ENCODE peak calls at places on chromosomes 1 and 21, in seven cellular contexts. Z, A, Q, D, C, X and G are unnamed samples.

GRCh38 chr21:38831526-38832467 is 26.1 kb downstream of the ETS2 start:
- DNase-seq in D (peak), A (peak), X (no peak), C (peak), Q (no peak), Z (peak), G (peak)

GRCh38 chr1:30038134-30039025 is 685.0 kb downstream of the MATN1 start:
- DNase-seq in C (peak), D (no peak), Z (no peak), X (no peak), Q (no peak), A (no peak), G (no peak)

GRCh38 chr1:235315735-235316134 is 12.2 kb downstream of the ARID4B start:
- DNase-seq in Q (no peak), D (no peak), X (no peak), C (no peak), A (no peak), Z (no peak), G (no peak)

GRCh38 chr1:55635856-55636255 is 420.7 kb upstream of the USP24 start:
- DNase-seq in D (no peak), X (no peak), Q (no peak), A (no peak), C (no peak), Z (peak), G (no peak)

GRCh38 chr1:88502814-88503339 is 181.2 kb upstream of the PKN2 start:
- DNase-seq in X (no peak), Q (no peak), D (no peak), A (no peak), Z (no peak), C (no peak), G (no peak)

GRCh38 chr1:3787347-3787710 is 9.0 kb downstream of the LRRC47 start:
- DNase-seq in C (peak), A (peak), Q (peak), D (no peak), X (no peak), Z (no peak), G (no peak)

GRCh38 chr1:2137257-2138121 is 57.1 kb downstream of the FAAP20 start:
- DNase-seq in D (no peak), X (no peak), Z (no peak), Q (no peak), C (peak), A (no peak), G (no peak)

GRCh38 chr1:246160905-246161304 is 346.2 kb downstream of the SMYD3 start:
- DNase-seq in X (no peak), D (no peak), Q (no peak), Z (no peak), C (no peak), A (no peak), G (no peak)

GRCh38 chr1:38690790-38691189 is 168.8 kb downstream of the RRAGC start:
- DNase-seq in X (no peak), D (no peak), A (no peak), Q (no peak), Z (no peak), C (no peak), G (no peak)

GRCh38 chr1:21641967-21642366 is 27.2 kb downstream of the RAP1GAP start:
- DNase-seq in C (no peak), Z (no peak), X (no peak), A (no peak), D (no peak), Q (no peak), G (no peak)

GRCh38 chr1:167968569-167968968 is 31.7 kb upstream of the MPC2 start:
- DNase-seq in X (no peak), A (no peak), Q (no peak), D (no peak), C (no peak), Z (no peak), G (no peak)

GRCh38 chr21:31879251-31879650 is 6.4 kb downstream of the HUNK start:
- DNase-seq in Z (no peak), A (no peak), X (no peak), Q (no peak), C (no peak), D (no peak), G (no peak)

GRCh38 chr1:8197493-8198282 is 120.2 kb upstream of the SLC45A1 start:
- DNase-seq in D (peak), X (no peak), Z (peak), A (no peak), Q (no peak), C (no peak), G (no peak)

GRCh38 chr1:27713139-27713725 is 12.5 kb upstream of the FAM76A start:
- DNase-seq in C (no peak), X (peak), D (no peak), A (no peak), Z (no peak), Q (no peak), G (no peak)

GRCh38 chr1:165524639-165525038 is 19.2 kb upstream of the LRRC52 start:
- DNase-seq in A (no peak), C (no peak), Q (no peak), D (no peak), Z (no peak), X (no peak), G (no peak)

GRCh38 chr1:26820784-26821269 is 5.7 kb upstream of the ZDHHC18 start:
- DNase-seq in X (no peak), Z (no peak), C (peak), Q (no peak), D (peak), A (peak), G (peak)

GRCh38 chr1:237470712-237471310 is 419.9 kb downstream of the ZP4 start:
- DNase-seq in D (no peak), Q (no peak), A (no peak), C (no peak), Z (no peak), X (peak), G (no peak)

GRCh38 chr1:47774986-47775834 is 222.0 kb downstream of the TRABD2B start:
- DNase-seq in X (no peak), Q (no peak), C (no peak), A (no peak), Z (no peak), D (no peak), G (no peak)

GRCh38 chr1:205013683-205014367 is 29.2 kb upstream of the CNTN2 start:
- DNase-seq in Q (no peak), X (peak), A (no peak), C (no peak), Z (peak), D (no peak), G (no peak)

GRCh38 chr1:67642694-67643093 is 42.3 kb upstream of the GADD45A start:
- DNase-seq in Z (peak), C (no peak), A (no peak), Q (no peak), D (no peak), X (no peak), G (no peak)

GRCh38 chr1:207813946-207814345 is 62.1 kb downstream of the CD46 start:
- DNase-seq in Q (peak), D (no peak), Z (no peak), C (no peak), X (no peak), A (no peak), G (no peak)

GRCh38 chr21:39952265-39952664 is 85.0 kb downstream of the PCP4 start:
- DNase-seq in Z (no peak), D (no peak), X (no peak), Q (no peak), A (no peak), C (no peak), G (no peak)

GRCh38 chr21:25732091-25732760 is 2.5 kb downstream of the ATP5PF start:
- DNase-seq in X (no peak), Q (no peak), C (no peak), D (no peak), Z (no peak), A (no peak), G (no peak)

GRCh38 chr21:46472246-46472645 is 13.6 kb downstream of the DIP2A start:
- DNase-seq in A (peak), Z (no peak), C (no peak), Q (no peak), D (no peak), X (no peak), G (no peak)

GRCh38 chr1:85998105-85998504 is 158.5 kb downstream of the COL24A1 start:
- DNase-seq in C (no peak), Z (no peak), D (no peak), Q (no peak), A (no peak), X (no peak), G (no peak)

GRCh38 chr1:19620786-19621185 is 23.3 kb upstream of the NBL1 start:
- DNase-seq in C (no peak), Q (no peak), D (no peak), X (no peak), A (no peak), Z (peak), G (no peak)

GRCh38 chr1:201709564-201710295 is 119.2 kb upstream of the IPO9 start:
- DNase-seq in D (peak), A (peak), Z (peak), X (peak), Q (peak), C (peak), G (peak)

GRCh38 chr1:228446849-228447248 is 30.2 kb upstream of the TRIM17 start:
- DNase-seq in D (no peak), Q (no peak), Z (no peak), A (no peak), X (no peak), C (no peak), G (no peak)

GRCh38 chr1:2212542-2213491 is 15.3 kb upstream of the SKI start:
- DNase-seq in Z (peak), C (peak), X (peak), A (peak), D (no peak), Q (no peak), G (peak)

GRCh38 chr1:100683448-100684349 is 35.8 kb upstream of the VCAM1 start:
- DNase-seq in X (no peak), D (no peak), Q (no peak), A (no peak), C (no peak), Z (no peak), G (no peak)